ENCODE peak calls at places on chromosome 4, in four cellular contexts. M is COR-L47; V is activated CD4-positive, alpha-beta T cell treated with anti-CD3 and anti-CD28 coated beads, Interleukin-2, amount 50 U/mL, for 1 hour; D is stimulated activated CD8-positive, alpha-beta memory T cell treated with anti-CD3 and anti-CD28 coated beads, Interleukin-15, amount 100 ng/mL, for 4 hours. C is an unnamed sample.

GRCh38 chr4:153119626-153120025 is 84.6 kb upstream of the TRIM2 start:
- DNase-seq in D (no peak), V (no peak), M (no peak), C (no peak)

GRCh38 chr4:141395246-141395830 is 174.6 kb downstream of the ZNF330 start:
- DNase-seq in V (no peak), M (no peak), D (no peak), C (no peak)

GRCh38 chr4:147644471-147644870 is 27.3 kb downstream of the TMEM184C start:
- DNase-seq in M (no peak), D (no peak), V (no peak), C (no peak)

GRCh38 chr4:168390041-168390440 is 71.5 kb upstream of the DDX60 start:
- DNase-seq in M (no peak), D (no peak), V (no peak), C (no peak)

GRCh38 chr4:47913328-47913727 is 1.1 kb downstream of the NFXL1 start:
- DNase-seq in D (no peak), V (no peak), M (peak), C (no peak)

GRCh38 chr4:88107406-88108107 is 50.9 kb downstream of the ABCG2 start:
- DNase-seq in D (no peak), V (no peak), M (no peak), C (no peak)

GRCh38 chr4:71713611-71714203 is 70.2 kb downstream of the GC start:
- DNase-seq in V (no peak), M (peak), D (no peak), C (no peak)

GRCh38 chr4:69075061-69075792 is 21.0 kb upstream of the UGT2B7 start:
- DNase-seq in V (no peak), D (no peak), M (no peak), C (no peak)

GRCh38 chr4:126604273-126604867 is 1028.4 kb upstream of the INTU start:
- DNase-seq in D (no peak), V (no peak), M (peak), C (no peak)

GRCh38 chr4:61462451-61463326 is 262.6 kb downstream of the ADGRL3 start:
- DNase-seq in D (no peak), V (no peak), M (no peak), C (no peak)

GRCh38 chr4:88002786-88003185 is 4.6 kb upstream of the PKD2 start:
- DNase-seq in M (no peak), V (no peak), D (no peak), C (no peak)

GRCh38 chr4:184355111-184355604 is 119.2 kb downstream of the IRF2 start:
- DNase-seq in D (no peak), V (no peak), M (no peak), C (no peak)

GRCh38 chr4:20284990-20285389 is 33.3 kb downstream of the SLIT2 start:
- DNase-seq in D (no peak), V (no peak), M (no peak), C (no peak)

GRCh38 chr4:141898336-141898735 is 262.0 kb downstream of the IL15 start:
- DNase-seq in M (no peak), D (no peak), V (no peak), C (no peak)

GRCh38 chr4:80911458-80911857 is 119.0 kb upstream of the BMP3 start:
- DNase-seq in D (no peak), M (no peak), V (no peak), C (no peak)

GRCh38 chr4:3766207-3766790 is at the start of gene ADRA2C:
- DNase-seq in V (no peak), M (peak), D (no peak), C (no peak)

GRCh38 chr4:141238196-141238595 is 17.5 kb downstream of the ZNF330 start:
- DNase-seq in D (no peak), V (no peak), M (no peak), C (no peak)

GRCh38 chr4:88791274-88791673 is 93.6 kb upstream of the NAP1L5 start:
- DNase-seq in M (peak), D (no peak), V (no peak), C (no peak)

GRCh38 chr4:1992468-1993168 is 16.2 kb downstream of the NELFA start:
- DNase-seq in M (no peak), V (no peak), D (no peak), C (no peak)

GRCh38 chr4:1232661-1233621 is 16.0 kb downstream of the CTBP1 start:
- DNase-seq in M (no peak), D (no peak), V (no peak), C (no peak)

GRCh38 chr4:86977621-86978184 is 42.9 kb downstream of the AFF1 start:
- DNase-seq in V (no peak), D (no peak), M (peak), C (no peak)

GRCh38 chr4:70703695-70704332 is 15.5 kb downstream of the UTP3 start:
- DNase-seq in M (peak), D (no peak), V (no peak), C (no peak)

GRCh38 chr4:85860066-85860465 is 385.1 kb downstream of the ARHGAP24 start:
- DNase-seq in V (no peak), D (no peak), M (no peak), C (no peak)

C was measured in effector CD8-positive, alpha-beta T cell.